ENCODE peak calls at places on chromosomes 4 and X, in four cellular contexts. X is pulmonary artery endothelial cell; H is stimulated activated CD4-positive, alpha-beta T cell treated with anti-CD3 and anti-CD28 coated beads, Interleukin-1b, Interleukin-23, amount 100 ng/mL, for 48 hours; Z is left cardiac atrium. S is an unnamed sample.

GRCh38 chrX:22689290-22689689 is 310.5 kb upstream of the DDX53 start:
- DNase-seq in X (no peak), H (no peak), Z (no peak), S (no peak)

GRCh38 chr4:31415629-31416028 is 695.5 kb downstream of the PCDH7 start:
- DNase-seq in X (no peak), H (no peak), Z (no peak), S (no peak)

GRCh38 chrX:152465132-152465531 is 14.0 kb upstream of the GABRA3 start:
- DNase-seq in X (no peak), H (no peak), Z (no peak), S (no peak)

GRCh38 chrX:69177511-69178162 is 12.4 kb upstream of the PJA1 start:
- DNase-seq in X (no peak), H (no peak), Z (no peak), S (no peak)

GRCh38 chr4:106136777-106137331 is 179.2 kb downstream of the TBCK start:
- DNase-seq in X (no peak), H (no peak), Z (no peak), S (no peak)

GRCh38 chr4:56197387-56197786 is 189.9 kb downstream of the AASDH start:
- DNase-seq in X (no peak), H (no peak), Z (no peak), S (no peak)

GRCh38 chr4:75848891-75849290 is 53.4 kb downstream of the PPEF2 start:
- DNase-seq in X (no peak), H (no peak), Z (no peak), S (no peak)

GRCh38 chrX:38800981-38801845 is at the start of gene MID1IP1:
- DNase-seq in X (peak), H (peak), Z (peak), S (peak)

GRCh38 chrX:48022740-48023139 is 16.0 kb downstream of the SPACA5 start:
- DNase-seq in X (no peak), H (no peak), Z (no peak), S (no peak)

GRCh38 chr4:136939781-136940180 is 592.5 kb downstream of the PCDH18 start:
- DNase-seq in X (no peak), H (no peak), Z (no peak), S (no peak)

GRCh38 chr4:60611762-60612496 is 588.2 kb upstream of the ADGRL3 start:
- DNase-seq in X (no peak), H (no peak), Z (no peak), S (no peak)

GRCh38 chr4:26813698-26814097 is 46.9 kb upstream of the STIM2 start:
- DNase-seq in X (no peak), H (no peak), Z (peak), S (no peak)

GRCh38 chrX:153667931-153668396 is 5.6 kb downstream of the PNCK start:
- DNase-seq in X (no peak), H (peak), Z (peak), S (peak)

GRCh38 chr4:61210186-61210939 is 10.2 kb downstream of the ADGRL3 start:
- DNase-seq in X (no peak), H (no peak), Z (no peak), S (no peak)

GRCh38 chr4:74504212-74504611 is 59.3 kb downstream of the AREG start:
- DNase-seq in X (peak), H (no peak), Z (no peak), S (no peak)

GRCh38 chr4:169985881-169986280 is 40.3 kb downstream of the MFAP3L start:
- DNase-seq in X (no peak), H (no peak), Z (no peak), S (no peak)

GRCh38 chr4:123832173-123833026 is 435.8 kb downstream of the SPRY1 start:
- DNase-seq in X (peak), H (no peak), Z (peak), S (peak)

GRCh38 chr4:88456757-88457306 is at the start of gene HERC5:
- DNase-seq in X (peak), H (peak), Z (peak), S (peak)

GRCh38 chrX:49287665-49288064 is 15.8 kb upstream of the GAGE10 start:
- DNase-seq in X (no peak), H (no peak), Z (no peak), S (no peak)

GRCh38 chr4:184825394-184826314 is at the start of gene ACSL1:
- DNase-seq in X (no peak), H (peak), Z (peak), S (peak)

GRCh38 chr4:78610546-78611214 is 59.1 kb downstream of the ANXA3 start:
- DNase-seq in X (no peak), H (no peak), Z (no peak), S (no peak)

GRCh38 chr4:184795214-184795844 is 30.4 kb downstream of the ACSL1 start:
- DNase-seq in X (peak), H (no peak), Z (no peak), S (no peak)